ENCODE peak calls at places on chromosome 6, in seven cellular contexts. E is IMR-90, R is H1, O is neuronal stem cell, A is H9, J is mesenchymal stem cell, T is trophoblast cell. F is an unnamed sample.

GRCh38 chr6:125201961-125202729 is 48.6 kb downstream of the TPD52L1 start:
- DNase-seq in A (no peak), E (peak; percentile 94), J (peak; percentile 90), T (peak; percentile 89), O (no peak), R (no peak), F (peak; percentile 36)

GRCh38 chr6:30260036-30260504 is 46.9 kb upstream of the TRIM26 start:
- DNase-seq in A (peak; percentile 34), R (no peak), O (peak; percentile 2), T (no peak), J (no peak), E (no peak), F (peak; percentile 26)

GRCh38 chr6:164917211-164917610 is 392.2 kb downstream of the C6orf118 start:
- DNase-seq in R (no peak), E (no peak), O (no peak), T (no peak), J (no peak), A (no peak), F (no peak)

GRCh38 chr6:152271681-152272464 is 365.3 kb downstream of the SYNE1 start:
- DNase-seq in A (no peak), J (no peak), T (peak; percentile 66), R (no peak), O (no peak), E (peak; percentile 34), F (peak; percentile 84)

GRCh38 chr6:6131492-6132109 is 124.9 kb upstream of the NRN1 start:
- DNase-seq in T (peak; percentile 59), A (peak; percentile 55), J (no peak), E (no peak), R (peak; percentile 31), O (peak; percentile 31), F (peak; percentile 84)

GRCh38 chr6:8080338-8081151 is 16.4 kb upstream of the BLOC1S5 start:
- DNase-seq in E (peak; percentile 82), T (peak; percentile 21), O (no peak), R (no peak), J (peak; percentile 71), A (no peak), F (no peak)

GRCh38 chr6:18102783-18103509 is 19.5 kb downstream of the NHLRC1 start:
- DNase-seq in R (no peak), A (no peak), E (no peak), T (no peak), J (no peak), O (no peak), F (no peak)

GRCh38 chr6:97406633-97407032 is 123.6 kb upstream of the MMS22L start:
- DNase-seq in J (no peak), E (no peak), T (no peak), A (no peak), O (no peak), R (no peak), F (no peak)

GRCh38 chr6:124131259-124131658 is 327.6 kb downstream of the NKAIN2 start:
- DNase-seq in T (no peak), R (no peak), J (peak; percentile 84), O (no peak), A (no peak), E (no peak), F (no peak)

GRCh38 chr6:168247456-168248147 is 72.0 kb downstream of the DACT2 start:
- DNase-seq in R (no peak), J (peak; percentile 68), T (no peak), E (no peak), A (no peak), O (no peak), F (no peak)

GRCh38 chr6:39065561-39065960 is 17.0 kb downstream of the GLP1R start:
- DNase-seq in J (no peak), T (no peak), R (no peak), E (no peak), O (no peak), A (no peak), F (no peak)

GRCh38 chr6:73076211-73076610 is 149.1 kb downstream of the KHDC1L start:
- DNase-seq in A (no peak), O (no peak), E (no peak), J (no peak), T (no peak), R (no peak), F (no peak)

DNA sequence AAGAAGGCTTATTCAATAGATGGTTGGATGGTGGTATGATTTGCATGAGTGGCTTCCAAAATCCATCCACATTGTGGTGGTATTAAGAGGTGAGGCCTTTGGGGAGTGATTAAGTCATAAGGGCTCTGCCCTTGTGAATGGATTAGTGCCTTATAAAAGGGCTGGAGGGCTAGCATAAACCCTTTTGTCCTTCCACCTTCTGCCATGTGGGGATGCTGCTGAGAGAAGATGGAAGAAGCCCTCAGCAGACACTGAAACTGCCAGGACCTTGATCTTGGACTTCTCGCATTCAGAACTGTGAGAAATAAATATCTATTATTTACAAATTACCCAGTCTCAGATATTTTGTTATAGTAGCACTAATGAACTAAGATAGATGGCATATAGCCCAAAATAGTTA is 27.8 kb upstream of the SRPK1 start:
- DNase-seq in O (no peak), T (no peak), J (peak; percentile 43), R (no peak), E (peak; percentile 12), A (peak; percentile 68), F (peak; percentile 82)
- H2AK5ac ChIP-seq in O (no peak overlapping the region), T (no peak overlapping the region), J (no peak overlapping the region), R (no peak overlapping the region), E (no peak overlapping the region), A (no peak overlapping the region), F (no peak overlapping the region)

GRCh38 chr6:120947111-120947510 is 387.2 kb downstream of the TBC1D32 start:
- DNase-seq in R (no peak), T (no peak), E (no peak), A (no peak), O (no peak), J (no peak), F (no peak)

GRCh38 chr6:120951258-120951657 is 383.0 kb downstream of the TBC1D32 start:
- DNase-seq in O (no peak), A (no peak), R (no peak), J (no peak), E (no peak), T (no peak), F (no peak)

GRCh38 chr6:120945905-120946594 is 388.2 kb downstream of the TBC1D32 start:
- DNase-seq in O (no peak), E (no peak), J (no peak), R (no peak), A (no peak), T (no peak), F (no peak)
- H2AK5ac ChIP-seq in O (no peak overlapping the region), E (no peak overlapping the region), J (no peak overlapping the region), R (no peak overlapping the region), A (no peak overlapping the region), T (no peak overlapping the region), F (no peak overlapping the region)

GRCh38 chr6:95228636-95229035 is 348.7 kb upstream of the MANEA start:
- DNase-seq in R (no peak), A (no peak), T (no peak), E (no peak), J (no peak), O (no peak), F (peak; percentile 7)
- H2AK5ac ChIP-seq in R (no peak overlapping the region), A (no peak overlapping the region), T (no peak overlapping the region), E (no peak overlapping the region), J (no peak overlapping the region), O (no peak overlapping the region), F (no peak overlapping the region)

GRCh38 chr6:63806573-63806913 is 170.9 kb downstream of the PHF3 start:
- DNase-seq in A (no peak), R (no peak), J (no peak), E (no peak), T (no peak), O (no peak), F (no peak)

GRCh38 chr6:63805345-63805744 is 169.7 kb downstream of the PHF3 start:
- DNase-seq in R (no peak), T (no peak), J (no peak), O (no peak), E (no peak), A (no peak), F (no peak)

GRCh38 chr6:63805808-63806572 is 170.4 kb downstream of the PHF3 start:
- DNase-seq in T (peak; percentile 55), R (no peak), E (peak; percentile 95), J (peak; percentile 93), O (no peak), A (no peak), F (peak; percentile 37)

GRCh38 chr6:63807056-63807455 is 171.5 kb downstream of the PHF3 start:
- DNase-seq in E (no peak), T (no peak), R (no peak), O (no peak), J (peak; percentile 63), A (no peak), F (no peak)

DNA sequence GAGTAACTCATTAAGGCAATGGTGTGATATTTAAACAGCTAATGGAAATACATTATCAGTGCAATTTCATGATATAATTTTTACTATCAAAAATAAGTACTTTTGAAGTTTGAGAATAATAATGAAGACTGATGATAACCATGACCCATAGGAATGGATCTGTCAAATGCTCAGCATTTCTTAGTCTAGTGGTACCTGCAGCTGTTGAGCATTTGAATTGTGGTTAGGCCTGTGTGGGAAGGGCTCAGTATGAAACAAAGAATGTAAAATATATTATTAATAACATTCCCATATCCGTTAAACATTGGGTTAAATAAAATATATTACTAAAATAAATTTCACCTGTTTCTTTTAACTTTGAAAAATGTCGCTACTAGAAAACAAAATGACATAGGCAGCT is 173.0 kb downstream of the PHF3 start:
- DNase-seq in R (no peak), E (no peak), O (no peak), J (no peak), T (no peak), A (no peak), F (no peak)
- H2AK5ac ChIP-seq in R (no peak overlapping the region), E (no peak overlapping the region), O (no peak overlapping the region), J (no peak overlapping the region), T (no peak overlapping the region), A (no peak overlapping the region), F (no peak overlapping the region)

GRCh38 chr6:105834548-105834947 is 251.6 kb upstream of the PRDM1 start:
- DNase-seq in R (no peak), T (peak; percentile 40), O (no peak), J (no peak), E (no peak), A (no peak), F (no peak)
- H2AK5ac ChIP-seq in R (no peak overlapping the region), T (no peak overlapping the region), O (no peak overlapping the region), J (no peak overlapping the region), E (peak overlapping the region; percentile 11), A (no peak overlapping the region), F (no peak overlapping the region)

GRCh38 chr6:14882394-14883073 is 363.3 kb upstream of the JARID2 start:
- DNase-seq in R (no peak), A (no peak), T (no peak), O (no peak), E (peak; percentile 46), J (no peak), F (no peak)
- H2AK5ac ChIP-seq in R (peak overlapping the region; percentile 11), A (no peak overlapping the region), T (no peak overlapping the region), O (peak overlapping the region; percentile 5), E (peak overlapping the region; percentile 84), J (no peak overlapping the region), F (no peak overlapping the region)

GRCh38 chr6:70175770-70176169 is 127.1 kb downstream of the COL9A1 start:
- DNase-seq in R (no peak), T (no peak), A (no peak), J (no peak), E (no peak), O (no peak), F (no peak)
- H2AK5ac ChIP-seq in R (no peak overlapping the region), T (no peak overlapping the region), A (no peak overlapping the region), J (no peak overlapping the region), E (no peak overlapping the region), O (no peak overlapping the region), F (no peak overlapping the region)

GRCh38 chr6:130207979-130208649 is 14.6 kb downstream of the SAMD3 start:
- DNase-seq in E (no peak), T (no peak), A (no peak), R (no peak), J (no peak), O (no peak), F (no peak)
- H2AK5ac ChIP-seq in E (no peak overlapping the region), T (no peak overlapping the region), A (no peak overlapping the region), R (no peak overlapping the region), J (no peak overlapping the region), O (no peak overlapping the region), F (no peak overlapping the region)

F was measured in mesendoderm.